ENCODE peak calls at places on chromosomes 13 and 19, in four cellular contexts. One of them, this sample, is unnamed.

GRCh38 chr13:113637262-113638160 is 20.5 kb downstream of the ATP4B start:
- DNase-seq in HepG2: no peak
- DNase-seq in H1: no peak
- DNase-seq in GM12878: no peak
- DNase-seq in this sample: no peak

GRCh38 chr13:67299072-67299635 is 69.0 kb upstream of the PCDH9 start:
- DNase-seq in HepG2: no peak
- DNase-seq in H1: no peak
- DNase-seq in GM12878: no peak
- DNase-seq in this sample: no peak

GRCh38 chr13:93116809-93117208 is 109.8 kb upstream of the GPC6 start:
- DNase-seq in HepG2: peak; percentile 4
- DNase-seq in H1: no peak
- DNase-seq in GM12878: no peak
- DNase-seq in this sample: no peak

GRCh38 chr13:43232866-43233265 is 209.5 kb downstream of the DNAJC15 start:
- DNase-seq in HepG2: no peak
- DNase-seq in H1: no peak
- DNase-seq in GM12878: no peak
- DNase-seq in this sample: no peak

GRCh38 chr19:8337728-8338127 is 5.3 kb downstream of the KANK3 start:
- DNase-seq in HepG2: no peak
- DNase-seq in H1: no peak
- DNase-seq in GM12878: no peak
- DNase-seq in this sample: no peak

GRCh38 chr13:29994911-29995601 is 144.6 kb upstream of the UBL3 start:
- DNase-seq in HepG2: no peak
- DNase-seq in H1: no peak
- DNase-seq in GM12878: no peak
- DNase-seq in this sample: no peak

GRCh38 chr13:100269837-100270236 is 180.9 kb downstream of the PCCA start:
- DNase-seq in HepG2: no peak
- DNase-seq in H1: no peak
- DNase-seq in GM12878: no peak
- DNase-seq in this sample: no peak

GRCh38 chr13:62357887-62358645 is 942.4 kb upstream of the PCDH20 start:
- DNase-seq in HepG2: peak; percentile 60
- DNase-seq in H1: no peak
- DNase-seq in GM12878: peak; percentile 12
- DNase-seq in this sample: peak; percentile 58

GRCh38 chr13:100339411-100339935 is 249.1 kb downstream of the GGACT start:
- DNase-seq in HepG2: no peak
- DNase-seq in H1: no peak
- DNase-seq in GM12878: no peak
- DNase-seq in this sample: no peak

DNA sequence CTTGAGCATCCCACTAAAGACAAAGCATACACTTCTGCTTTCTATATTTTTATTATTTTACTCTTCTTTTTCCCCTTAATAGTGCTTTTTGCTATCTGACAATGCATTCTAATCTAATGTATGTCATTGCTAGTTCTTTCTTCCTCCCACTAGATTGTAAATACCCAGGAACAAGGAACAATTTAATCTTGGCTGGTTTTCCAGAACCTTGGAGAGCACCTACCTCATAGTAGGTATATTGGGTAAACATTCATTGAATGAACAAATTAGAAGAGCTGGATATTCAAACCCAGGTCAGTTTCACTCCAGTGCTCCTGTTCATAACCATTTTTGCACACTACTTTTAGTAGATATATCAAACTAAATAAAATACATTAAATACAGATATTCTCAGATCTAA is 1617.6 kb upstream of the SLC10A2 start:
- DNase-seq in HepG2: no peak
- DNase-seq in H1: no peak
- DNase-seq in GM12878: no peak
- DNase-seq in this sample: no peak
- TF ChIP-seq ZNF274 in HepG2: no peak
- TF ChIP-seq ZNF274 in H1: no peak
- TF ChIP-seq ZNF274 in GM12878: no peak
- TF ChIP-seq ZNF274 in this sample: no peak

GRCh38 chr19:10952809-10953208 is 8.0 kb upstream of the SMARCA4 start:
- DNase-seq in HepG2: no peak
- DNase-seq in H1: no peak
- DNase-seq in GM12878: no peak
- DNase-seq in this sample: no peak

GRCh38 chr19:10946964-10947657 is 13.7 kb upstream of the SMARCA4 start:
- DNase-seq in HepG2: no peak
- DNase-seq in H1: no peak
- DNase-seq in GM12878: no peak
- DNase-seq in this sample: no peak
- H3K4me1 ChIP-seq in HepG2: peaks cover 26% of the 10 kb centered on the region
- H3K4me1 ChIP-seq in H1: no peaks in the 10 kb centered on the region
- H3K4me1 ChIP-seq in GM12878: no peaks in the 10 kb centered on the region
- H3K4me1 ChIP-seq in this sample: no peaks in the 10 kb centered on the region

GRCh38 chr13:51935326-51936171 is 73.8 kb downstream of the CCDC70 start:
- DNase-seq in HepG2: no peak
- DNase-seq in H1: peak; percentile 74
- DNase-seq in GM12878: no peak
- DNase-seq in this sample: no peak
- TF ChIP-seq ZNF274 in HepG2: no peak
- TF ChIP-seq ZNF274 in H1: no peak
- TF ChIP-seq ZNF274 in GM12878: no peak
- TF ChIP-seq ZNF274 in this sample: no peak

DNA sequence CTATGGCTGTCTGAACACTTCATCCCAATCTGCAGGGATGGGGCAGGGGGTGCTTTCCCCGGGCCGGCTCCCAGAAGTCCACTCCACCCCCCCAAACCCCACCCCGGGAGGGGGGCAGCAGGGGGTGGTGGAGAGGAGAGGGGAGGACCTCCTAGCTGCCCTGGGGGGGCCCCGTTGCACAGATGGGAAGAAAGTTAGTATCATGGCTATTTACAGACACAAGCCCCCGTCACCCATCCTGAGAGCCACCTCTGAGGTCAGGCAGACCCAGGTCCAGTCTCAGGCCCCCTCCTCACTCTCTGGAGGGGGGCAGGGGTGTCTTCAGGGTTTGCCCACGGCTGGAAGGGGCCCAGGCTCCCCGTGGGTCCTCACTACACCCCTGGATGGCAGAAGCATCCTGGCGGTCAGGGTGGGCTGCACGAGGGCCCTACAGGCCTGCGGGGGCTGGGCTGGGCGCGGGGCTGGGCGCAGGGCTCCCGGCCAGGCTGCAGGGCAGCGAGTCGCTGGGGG is 5.8 kb upstream of the REXO1 start:
- DNase-seq in HepG2: no peak
- DNase-seq in H1: no peak
- DNase-seq in GM12878: no peak
- DNase-seq in this sample: no peak
- H3K4me1 ChIP-seq in HepG2: peaks cover 33% of the 10 kb centered on the region
- H3K4me1 ChIP-seq in H1: peaks cover 44% of the 10 kb centered on the region
- H3K4me1 ChIP-seq in GM12878: peaks cover 23% of the 10 kb centered on the region
- H3K4me1 ChIP-seq in this sample: peaks cover 41% of the 10 kb centered on the region

DNA sequence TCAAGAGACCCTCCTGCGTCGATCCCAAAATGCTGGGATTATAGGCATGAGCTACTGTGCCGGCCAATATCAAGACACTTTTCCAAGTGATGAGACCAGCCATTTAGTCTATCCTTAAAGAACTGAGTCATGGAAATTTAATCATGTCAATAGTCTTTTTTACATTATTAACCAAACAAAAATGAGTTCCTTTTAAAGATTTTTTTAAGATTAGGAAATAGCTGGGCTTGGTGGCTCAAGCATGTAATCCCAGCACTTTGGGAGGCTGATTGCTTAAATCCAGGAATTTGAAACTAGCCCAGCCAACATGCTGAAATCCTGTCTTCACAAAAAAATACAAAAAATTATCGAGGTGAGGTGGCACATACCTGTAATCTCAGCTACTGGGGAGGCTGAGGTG is 16.7 kb upstream of the ZNF564 start:
- DNase-seq in HepG2: no peak
- DNase-seq in H1: no peak
- DNase-seq in GM12878: no peak
- DNase-seq in this sample: no peak
- TF ChIP-seq ZNF274 in HepG2: no peak
- TF ChIP-seq ZNF274 in H1: no peak
- TF ChIP-seq ZNF274 in GM12878: no peak
- TF ChIP-seq ZNF274 in this sample: no peak

DNA sequence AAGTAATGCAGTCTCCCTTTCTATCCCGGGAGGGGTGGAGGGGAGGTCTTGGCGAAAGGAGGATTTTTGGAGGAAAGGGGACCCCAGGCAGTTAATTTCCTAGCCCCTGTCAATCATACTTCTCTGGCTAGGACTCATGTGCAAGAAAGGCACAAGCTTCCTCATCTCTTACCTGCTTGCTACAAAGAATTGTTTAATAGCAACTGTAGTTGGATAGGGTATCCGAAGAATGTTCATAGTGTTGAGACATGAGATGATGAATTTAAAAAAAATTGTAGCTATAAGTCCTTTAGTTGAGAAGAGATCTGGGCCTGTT is 525 bp downstream of the BORA start:
- DNase-seq in HepG2: no peak
- DNase-seq in H1: no peak
- DNase-seq in GM12878: no peak
- DNase-seq in this sample: no peak
- H3K4me1 ChIP-seq in HepG2: peaks cover 39% of the 10 kb centered on the region
- H3K4me1 ChIP-seq in H1: no peaks in the 10 kb centered on the region
- H3K4me1 ChIP-seq in GM12878: peaks cover 12% of the 10 kb centered on the region
- H3K4me1 ChIP-seq in this sample: no peaks in the 10 kb centered on the region

GRCh38 chr13:73224708-73225107 is 165.9 kb downstream of the KLF5 start:
- DNase-seq in HepG2: no peak
- DNase-seq in H1: no peak
- DNase-seq in GM12878: no peak
- DNase-seq in this sample: no peak
- TF ChIP-seq ZNF274 in HepG2: no peak
- TF ChIP-seq ZNF274 in H1: no peak
- TF ChIP-seq ZNF274 in GM12878: no peak
- TF ChIP-seq ZNF274 in this sample: no peak

This sample was measured in NT2/D1.